ENCODE peak calls at places on chromosomes 5 and 9, in four cellular contexts. V, O, P and B are unnamed samples.

GRCh38 chr9:91177081-91177480 is 184.6 kb downstream of the AUH start:
- DNase-seq in P (no peak), O (no peak), V (no peak), B (no peak)

GRCh38 chr5:1952021-1952420 is 69.3 kb upstream of the IRX4 start:
- DNase-seq in O (no peak), V (no peak), P (no peak), B (no peak)

GRCh38 chr5:147567917-147568598 is 58.2 kb upstream of the DPYSL3 start:
- DNase-seq in P (no peak), O (no peak), V (no peak), B (no peak)

GRCh38 chr5:104088876-104089778 is 526.5 kb upstream of the NUDT12 start:
- DNase-seq in P (peak), V (peak), O (peak), B (no peak)

GRCh38 chr5:170603101-170603500 is 99.3 kb downstream of the KCNIP1 start:
- DNase-seq in P (no peak), V (no peak), O (no peak), B (no peak)

GRCh38 chr5:5905186-5905585 is 473.2 kb downstream of the MED10 start:
- DNase-seq in P (no peak), O (no peak), V (no peak), B (no peak)

GRCh38 chr5:125655156-125655555 is 768.1 kb upstream of the GRAMD2B start:
- DNase-seq in V (no peak), P (no peak), O (no peak), B (no peak)

GRCh38 chr5:178535299-178536175 is 54.7 kb downstream of the COL23A1 start:
- DNase-seq in O (peak), P (no peak), V (no peak), B (no peak)

GRCh38 chr9:74463825-74464224 is 33.3 kb upstream of the RORB start:
- DNase-seq in V (no peak), P (peak), O (no peak), B (no peak)

GRCh38 chr5:181053760-181054122 is 13.7 kb downstream of the BTNL9 start:
- DNase-seq in P (no peak), V (no peak), O (no peak), B (no peak)

GRCh38 chr9:83430681-83431080 is 107.5 kb downstream of the FRMD3 start:
- DNase-seq in V (no peak), O (no peak), P (no peak), B (no peak)

GRCh38 chr9:114203410-114204140 is 48.2 kb downstream of the COL27A1 start:
- DNase-seq in V (no peak), P (no peak), O (no peak), B (no peak)

DNA sequence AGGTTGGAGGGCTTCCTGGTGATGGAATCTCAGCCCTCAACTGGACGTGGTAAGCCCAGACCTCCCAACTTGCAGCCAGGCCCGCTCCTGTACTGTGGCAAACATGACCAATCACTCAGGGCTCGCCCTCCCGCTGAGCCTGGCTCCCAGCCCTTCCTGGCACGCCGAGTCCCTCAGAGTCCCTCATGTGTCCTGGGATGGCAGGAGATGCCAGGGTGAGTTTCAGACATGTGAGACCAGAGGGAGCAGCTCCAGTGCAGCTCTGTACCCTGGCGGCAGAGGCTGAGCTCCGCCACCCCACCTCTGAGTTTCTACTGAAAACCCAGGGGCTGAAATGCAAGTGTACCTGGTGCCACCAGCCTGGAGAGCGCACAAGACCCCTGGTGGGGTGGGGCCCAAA is 42.0 kb upstream of the RXRA start:
- DNase-seq in O (no peak), P (no peak), V (no peak), B (no peak)
- TF ChIP-seq FOXK2 in O (no peak), P (no peak), V (no peak), B (no peak)

GRCh38 chr5:138903113-138903789 is 28.1 kb upstream of the LRRTM2 start:
- DNase-seq in V (no peak), P (no peak), O (no peak), B (no peak)
- TF ChIP-seq FOXK2 in V (no peak), P (no peak), O (no peak), B (no peak)

DNA sequence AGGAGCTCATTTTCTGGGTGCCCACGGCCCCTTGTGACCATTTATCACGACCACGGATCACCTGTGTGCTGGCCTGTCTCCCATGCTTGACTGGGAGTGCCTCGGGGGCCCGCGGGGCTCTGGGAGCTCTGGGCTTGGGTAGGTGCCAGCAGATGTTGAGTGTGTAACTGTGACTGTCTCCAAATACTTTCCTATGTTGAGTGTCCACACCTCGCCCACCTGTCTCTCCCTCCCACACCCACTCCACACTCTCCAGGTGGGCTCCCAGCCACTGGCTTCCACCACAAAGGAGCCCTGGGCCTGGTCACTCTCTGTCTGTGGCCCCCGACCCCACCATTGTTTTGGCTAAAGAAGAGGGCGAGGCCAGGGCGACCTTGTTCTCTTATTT is 196.4 kb downstream of the CDK5RAP2 start:
- DNase-seq in V (no peak), P (no peak), O (no peak), B (no peak)
- TF ChIP-seq FOXK2 in V (no peak), P (no peak), O (no peak), B (no peak)

GRCh38 chr5:378301-378891 is 56.9 kb downstream of the AHRR start:
- DNase-seq in P (no peak), V (no peak), O (no peak), B (no peak)
- TF ChIP-seq FOXK2 in P (no peak), V (no peak), O (no peak), B (no peak)

GRCh38 chr9:117407436-117408022 is 7.3 kb downstream of the ASTN2 start:
- DNase-seq in P (no peak), O (no peak), V (no peak), B (no peak)

GRCh38 chr9:117400131-117400530 is 14.7 kb downstream of the ASTN2 start:
- DNase-seq in V (no peak), O (no peak), P (no peak), B (no peak)

GRCh38 chr9:117405950-117406705 is 8.7 kb downstream of the ASTN2 start:
- DNase-seq in P (no peak), V (no peak), O (no peak), B (no peak)

GRCh38 chr9:117403848-117404247 is 11.0 kb downstream of the ASTN2 start:
- DNase-seq in V (no peak), O (no peak), P (no peak), B (no peak)

GRCh38 chr9:117403403-117403811 is 11.4 kb downstream of the ASTN2 start:
- DNase-seq in V (no peak), P (no peak), O (no peak), B (no peak)
- TF ChIP-seq FOXK2 in V (no peak), P (no peak), O (no peak), B (no peak)

GRCh38 chr5:131384616-131385214 is 120.9 kb downstream of the CDC42SE2 start:
- DNase-seq in O (no peak), P (no peak), V (no peak), B (no peak)

GRCh38 chr5:131381792-131382191 is 117.9 kb downstream of the CDC42SE2 start:
- DNase-seq in O (no peak), P (no peak), V (peak), B (no peak)

GRCh38 chr5:131382407-131383395 is 118.8 kb downstream of the CDC42SE2 start:
- DNase-seq in V (peak), O (peak), P (peak), B (peak)

GRCh38 chr5:131386124-131386523 is 122.3 kb downstream of the CDC42SE2 start:
- DNase-seq in P (no peak), V (no peak), O (no peak), B (no peak)

GRCh38 chr5:131384181-131384580 is 120.3 kb downstream of the CDC42SE2 start:
- DNase-seq in O (peak), P (no peak), V (no peak), B (no peak)
- TF ChIP-seq FOXK2 in O (no peak), P (no peak), V (no peak), B (no peak)

GRCh38 chr9:82148849-82149544 is 160.4 kb downstream of the SPATA31D1 start:
- DNase-seq in P (no peak), V (no peak), O (no peak), B (peak)
- TF ChIP-seq FOXK2 in P (no peak), V (no peak), O (no peak), B (no peak)

DNA sequence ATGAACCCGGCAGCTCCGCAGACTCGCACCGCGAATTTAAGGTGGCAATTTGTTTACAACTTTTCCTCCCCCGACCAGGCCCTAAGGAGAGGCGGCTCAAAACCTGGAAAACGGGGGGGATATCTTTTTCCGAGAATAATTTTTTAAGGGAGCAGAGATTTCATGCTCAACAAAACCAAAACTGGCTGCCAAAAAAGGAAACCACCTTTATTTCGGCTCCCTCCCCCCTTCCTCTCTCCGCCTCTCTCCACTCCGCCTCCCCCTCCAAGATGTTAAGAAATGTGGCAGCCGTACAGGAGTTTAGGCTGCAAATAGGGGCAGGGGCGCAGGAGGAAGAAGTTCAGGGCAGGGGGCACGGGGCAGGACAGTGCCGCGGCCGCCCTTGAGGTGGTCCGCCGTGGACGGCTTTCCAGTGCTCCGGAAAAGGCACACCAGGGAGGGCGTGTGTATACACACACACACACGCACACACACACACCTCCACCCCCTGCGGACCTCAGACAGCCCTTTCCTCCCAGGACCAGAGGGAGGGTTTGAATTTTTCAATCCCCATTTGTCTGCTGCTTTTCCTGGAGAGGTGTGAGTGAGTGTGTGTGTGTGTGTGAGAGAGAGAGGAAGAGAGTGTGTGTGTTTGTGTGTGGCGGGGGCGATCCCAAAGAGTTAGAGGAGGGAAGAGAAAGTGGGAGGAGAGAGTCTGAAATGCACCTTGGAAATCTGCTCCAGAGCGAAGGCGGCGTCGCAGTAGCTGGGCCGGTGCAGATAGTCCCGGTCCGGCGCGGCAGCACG is 9.1 kb downstream of the PTCH1 start:
- DNase-seq in V (no peak), P (peak), O (peak), B (no peak)
- TF ChIP-seq FOXK2 in V (peak), P (no peak), O (peak), B (no peak)